ENCODE peak calls at places on chromosomes 1 and 21, in nine cellular contexts. N is GM12865; Z is germinal center; X is activated T-cell treated with anti-CD3 and anti-CD28 coated beads, Interleukin-2, amount 50 U/mL, for 72 hours; P is AG09309; R is AG10803; H is NCI-H510A treated with DMSO at 0.1 percent for 48 hours; E is left kidney; G is activated CD8-positive, alpha-beta memory T cell treated with anti-CD3 and anti-CD28 coated beads, Interleukin-2, amount 10 ng/mL, durations not matched to agents 7 days and 5 days. L is an unnamed sample.

GRCh38 chr1:45230537-45230936 is 24.1 kb upstream of the ZSWIM5 start:
- DNase-seq in H (no peak), Z (no peak), G (no peak), N (peak; percentile 13), X (no peak), P (no peak), R (no peak), E (no peak), L (no peak)

GRCh38 chr21:26849428-26850115 is 4.4 kb upstream of the ADAMTS1 start:
- DNase-seq in P (no peak), H (peak; percentile 4), X (peak; percentile 12), E (peak; percentile 86), R (peak; percentile 77), Z (no peak), N (peak; percentile 39), G (no peak), L (no peak)

GRCh38 chr1:1058921-1059493 is 15.1 kb downstream of the RNF223 start:
- DNase-seq in E (no peak), X (no peak), H (peak; percentile 80), N (peak; percentile 46), G (peak; percentile 75), Z (no peak), R (no peak), P (no peak), L (no peak)

GRCh38 chr1:232038704-232039103 is 412.1 kb downstream of the DISC1 start:
- DNase-seq in H (peak; percentile 60), X (no peak), N (no peak), E (peak; percentile 13), Z (no peak), R (no peak), G (no peak), P (no peak), L (no peak)

GRCh38 chr1:198220428-198220827 is 63.6 kb downstream of the NEK7 start:
- DNase-seq in R (peak; percentile 32), Z (no peak), P (peak; percentile 61), X (no peak), G (no peak), H (no peak), N (no peak), E (no peak), L (no peak)

GRCh38 chr1:33082575-33083112 is 1.7 kb downstream of the AZIN2 start:
- DNase-seq in P (no peak), H (no peak), N (no peak), R (no peak), Z (no peak), G (no peak), X (no peak), E (no peak), L (no peak)

GRCh38 chr1:48329489-48329888 is 107.0 kb downstream of the SLC5A9 start:
- DNase-seq in P (no peak), X (no peak), E (peak; percentile 18), G (no peak), Z (no peak), H (no peak), R (no peak), N (no peak), L (no peak)

GRCh38 chr1:178308438-178308837 is 188.3 kb downstream of the CLEC20A start:
- DNase-seq in E (no peak), X (no peak), G (no peak), N (no peak), Z (no peak), R (no peak), P (no peak), H (no peak), L (no peak)

L was measured in GM10248.